ENCODE peak calls at places on chromosome 1, in seven cellular contexts. V is progenitor cell of endocrine pancreas; C is psoas muscle; T is activated naive CD8-positive, alpha-beta T cell treated with anti-CD3 and anti-CD28 coated beads, Interleukin-2, amount 50 U/mL, for 24 hours; B is central memory CD4-positive, alpha-beta T cell; L is H54; Q is activated CD8-positive, alpha-beta memory T cell treated with anti-CD3 and anti-CD28 coated beads for 48 hours. J is an unnamed sample.

GRCh38 chr1:106615473-106615872 is 441.0 kb upstream of the PRMT6 start:
- DNase-seq in V (no peak), Q (no peak), C (no peak), T (no peak), B (no peak), L (no peak), J (no peak)

GRCh38 chr1:94237291-94238226 is at the start of gene ARHGAP29:
- DNase-seq in T (peak; percentile 58), C (peak; percentile 82), B (peak; percentile 16), Q (no peak), L (peak; percentile 55), V (peak; percentile 87), J (peak; percentile 58)

GRCh38 chr1:240562111-240562590 is 49.8 kb downstream of the GREM2 start:
- DNase-seq in C (no peak), Q (no peak), V (no peak), L (no peak), T (no peak), B (no peak), J (peak; percentile 37)

GRCh38 chr1:207329469-207329868 is 8.0 kb downstream of the CD55 start:
- DNase-seq in V (no peak), C (no peak), B (no peak), L (no peak), Q (no peak), T (no peak), J (no peak)

GRCh38 chr1:168386949-168387586 is 106.4 kb downstream of the TBX19 start:
- DNase-seq in L (no peak), C (peak; percentile 18), V (peak; percentile 48), B (peak; percentile 79), Q (peak; percentile 34), T (peak; percentile 71), J (no peak)

GRCh38 chr1:205604825-205605544 is 26.8 kb downstream of the ELK4 start:
- DNase-seq in B (no peak), C (no peak), V (no peak), T (no peak), Q (no peak), L (no peak), J (no peak)

GRCh38 chr1:3314561-3315271 is 139.7 kb upstream of the ARHGEF16 start:
- DNase-seq in C (no peak), V (no peak), B (no peak), T (no peak), Q (no peak), L (no peak), J (no peak)

GRCh38 chr1:81827942-81828341 is 27.2 kb downstream of the ADGRL2 start:
- DNase-seq in Q (no peak), T (no peak), C (no peak), V (no peak), B (no peak), L (no peak), J (no peak)

GRCh38 chr1:54499097-54500029 is 48.7 kb upstream of the ACOT11 start:
- DNase-seq in C (no peak), Q (no peak), B (no peak), T (peak; percentile 23), V (peak; percentile 44), L (peak; percentile 45), J (peak; percentile 41)